ENCODE peak calls at places on chromosomes 12 and 14, in five cellular contexts. V, P, L, O and J are unnamed samples.

GRCh38 chr12:62785941-62786559 is 148.9 kb downstream of the PPM1H start:
- DNase-seq in V (peak; percentile 92), P (peak; percentile 26), L (no peak), O (peak; percentile 92), J (peak; percentile 88)

GRCh38 chr14:94048676-94049624 is 22.8 kb downstream of the OTUB2 start:
- DNase-seq in V (no peak), P (no peak), L (no peak), O (no peak), J (peak; percentile 91)

GRCh38 chr12:52139579-52140062 is 52.2 kb downstream of the KRT80 start:
- DNase-seq in V (no peak), P (no peak), L (no peak), O (no peak), J (no peak)

GRCh38 chr12:120642086-120642485 is 1.7 kb downstream of the CABP1 start:
- DNase-seq in V (no peak), P (no peak), L (peak; percentile 59), O (no peak), J (no peak)

GRCh38 chr14:89498836-89499235 is 81.8 kb upstream of the FOXN3 start:
- DNase-seq in V (no peak), P (no peak), L (no peak), O (peak; percentile 73), J (no peak)

GRCh38 chr12:62006076-62006732 is 254.0 kb upstream of the USP15 start:
- DNase-seq in V (peak; percentile 29), P (no peak), L (no peak), O (peak; percentile 53), J (peak; percentile 8)

GRCh38 chr14:92659765-92660561 is 88.5 kb downstream of the LGMN start:
- DNase-seq in V (no peak), P (no peak), L (peak; percentile 39), O (peak; percentile 76), J (no peak)

GRCh38 chr12:63766498-63766897 is 13.2 kb upstream of the RXYLT1 start:
- DNase-seq in V (no peak), P (no peak), L (no peak), O (no peak), J (no peak)

GRCh38 chr12:48185181-48185919 is 1.9 kb downstream of the CCDC184 start:
- DNase-seq in V (peak; percentile 42), P (no peak), L (peak; percentile 66), O (peak; percentile 27), J (no peak)

GRCh38 chr14:35687335-35687939 is 121.7 kb downstream of the RALGAPA1 start:
- DNase-seq in V (peak; percentile 48), P (no peak), L (peak; percentile 30), O (peak; percentile 73), J (peak; percentile 13)

GRCh38 chr12:48819986-48820385 is 1.7 kb downstream of the CACNB3 start:
- DNase-seq in V (no peak), P (no peak), L (no peak), O (no peak), J (no peak)

GRCh38 chr14:76329150-76329881 is 46.6 kb upstream of the ESRRB start:
- DNase-seq in V (no peak), P (no peak), L (no peak), O (no peak), J (no peak)

GRCh38 chr12:46920503-46920902 is 94.7 kb upstream of the SLC38A4 start:
- DNase-seq in V (no peak), P (no peak), L (no peak), O (no peak), J (no peak)

GRCh38 chr12:113880993-113881392 is 85.1 kb downstream of the RBM19 start:
- DNase-seq in V (no peak), P (no peak), L (no peak), O (no peak), J (no peak)

GRCh38 chr12:3441435-3441834 is 49.6 kb upstream of the PRMT8 start:
- DNase-seq in V (no peak), P (no peak), L (no peak), O (no peak), J (no peak)

GRCh38 chr12:18595406-18595805 is 142.4 kb downstream of the PLCZ1 start:
- DNase-seq in V (peak; percentile 73), P (no peak), L (no peak), O (no peak), J (no peak)

GRCh38 chr12:28190321-28191017 is at the start of gene CCDC91:
- DNase-seq in V (peak; percentile 82), P (peak; percentile 87), L (peak; percentile 79), O (peak; percentile 90), J (peak; percentile 42)